ENCODE peak calls at places on chromosomes 11 and 22, in ten cellular contexts. K is fibroblast of villous mesenchyme; C is heart left ventricle; E is CD4-positive, alpha-beta T cell; Z is psoas muscle; V is left lung; R is HFF-Myc; Y is neural crest cell; P is endothelial cell; X is DND-41. G is an unnamed sample.

GRCh38 chr11:125348704-125349635 is 147.1 kb downstream of the FEZ1 start:
- DNase-seq in K (peak; percentile 28), C (peak; percentile 56), E (no peak), Z (peak; percentile 75), V (no peak), R (no peak), Y (peak; percentile 95), P (peak; percentile 84), X (peak; percentile 52), G (peak; percentile 31)

GRCh38 chr11:126567419-126567818 is 211.9 kb downstream of the ST3GAL4 start:
- DNase-seq in K (no peak), C (no peak), E (no peak), Z (no peak), V (no peak), R (no peak), Y (no peak), P (no peak), X (no peak), G (no peak)

GRCh38 chr11:19498986-19499669 is 213.5 kb upstream of the NAV2 start:
- DNase-seq in K (peak; percentile 17), C (no peak), E (no peak), Z (no peak), V (no peak), R (no peak), Y (no peak), P (no peak), X (no peak), G (no peak)

GRCh38 chr22:41822289-41823057 is 10.4 kb upstream of the SREBF2 start:
- DNase-seq in K (peak; percentile 71), C (no peak), E (no peak), Z (no peak), V (no peak), R (peak; percentile 52), Y (no peak), P (no peak), X (peak; percentile 29), G (no peak)

GRCh38 chr11:87316491-87316890 is 278.8 kb downstream of the TMEM135 start:
- DNase-seq in K (no peak), C (no peak), E (no peak), Z (no peak), V (no peak), R (no peak), Y (no peak), P (no peak), X (no peak), G (no peak)

GRCh38 chr11:63768232-63769043 is at the start of gene ZFTA:
- DNase-seq in K (peak; percentile 67), C (peak; percentile 76), E (peak; percentile 21), Z (peak; percentile 80), V (peak; percentile 70), R (no peak), Y (peak; percentile 83), P (peak; percentile 83), X (peak; percentile 75), G (peak; percentile 80)

GRCh38 chr11:59152312-59152967 is 9.8 kb downstream of the FAM111A start:
- DNase-seq in K (no peak), C (no peak), E (no peak), Z (no peak), V (no peak), R (no peak), Y (no peak), P (no peak), X (no peak), G (no peak)

GRCh38 chr11:73143126-73143838 is 1.2 kb upstream of the FCHSD2 start:
- DNase-seq in K (peak; percentile 61), C (no peak), E (no peak), Z (no peak), V (no peak), R (no peak), Y (no peak), P (no peak), X (no peak), G (no peak)

GRCh38 chr11:70883973-70884688 is 368.2 kb downstream of the SHANK2 start:
- DNase-seq in K (peak; percentile 26), C (peak; percentile 34), E (no peak), Z (no peak), V (no peak), R (no peak), Y (no peak), P (no peak), X (no peak), G (no peak)

GRCh38 chr11:117197516-117198456 is 1.4 kb upstream of the TAGLN start:
- DNase-seq in K (no peak), C (no peak), E (no peak), Z (peak; percentile 48), V (peak; percentile 34), R (no peak), Y (peak; percentile 31), P (peak; percentile 69), X (no peak), G (no peak)

GRCh38 chr11:83392556-83392955 is 106.4 kb upstream of the CCDC90B start:
- DNase-seq in K (no peak), C (no peak), E (no peak), Z (no peak), V (no peak), R (no peak), Y (no peak), P (no peak), X (no peak), G (no peak)

GRCh38 chr22:37088750-37089408 is 20.6 kb downstream of the TMPRSS6 start:
- DNase-seq in K (no peak), C (no peak), E (no peak), Z (no peak), V (no peak), R (no peak), Y (no peak), P (no peak), X (no peak), G (no peak)

GRCh38 chr22:48689206-48689605 is 1138.5 kb downstream of the BRD1 start:
- DNase-seq in K (no peak), C (no peak), E (no peak), Z (peak; percentile 14), V (no peak), R (no peak), Y (no peak), P (no peak), X (no peak), G (no peak)

GRCh38 chr11:130527648-130528300 is 79.3 kb downstream of the ADAMTS15 start:
- DNase-seq in K (peak; percentile 87), C (peak; percentile 51), E (no peak), Z (no peak), V (no peak), R (no peak), Y (no peak), P (peak; percentile 22), X (no peak), G (no peak)

GRCh38 chr11:102421262-102421661 is 31.3 kb downstream of the TMEM123 start:
- DNase-seq in K (no peak), C (no peak), E (no peak), Z (no peak), V (no peak), R (no peak), Y (no peak), P (no peak), X (peak; percentile 51), G (no peak)

GRCh38 chr11:83736689-83737088 is 450.5 kb upstream of the CCDC90B start:
- DNase-seq in K (no peak), C (no peak), E (no peak), Z (no peak), V (no peak), R (no peak), Y (no peak), P (no peak), X (no peak), G (no peak)

GRCh38 chr11:27718346-27718852 is 18.1 kb upstream of the BDNF start:
- DNase-seq in K (peak; percentile 97), C (no peak), E (no peak), Z (no peak), V (no peak), R (no peak), Y (peak; percentile 42), P (peak; percentile 24), X (no peak), G (no peak)

DNA sequence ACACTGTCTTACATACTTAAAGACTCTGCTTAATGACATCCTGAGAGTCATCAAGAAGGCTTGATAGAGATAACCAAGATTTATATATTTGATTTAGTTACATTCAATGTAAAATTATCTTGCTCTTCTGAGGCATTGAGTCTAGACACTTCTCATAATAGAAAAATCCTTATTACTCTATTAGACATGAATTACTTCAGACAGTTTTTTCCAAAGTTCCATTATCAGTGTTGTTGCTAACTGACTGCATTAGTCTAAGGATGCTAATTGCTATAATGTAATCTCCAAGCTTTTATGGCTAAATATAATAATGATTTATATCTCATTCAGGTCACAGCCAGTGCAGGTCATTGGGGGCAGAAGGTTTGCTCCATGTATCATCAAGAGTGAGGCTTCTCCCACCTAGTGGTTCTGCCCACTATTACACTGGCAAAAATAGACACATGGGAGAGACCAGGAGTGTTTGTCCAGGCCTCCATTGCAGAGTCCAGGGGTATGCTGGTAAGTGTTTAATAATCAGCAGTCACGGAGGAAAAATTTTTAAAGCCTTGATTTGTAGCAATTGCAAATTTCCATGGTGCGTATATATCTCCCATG is 377.2 kb upstream of the DDI1 start:
- DNase-seq in K (peak; percentile 38), C (no peak), E (no peak), Z (no peak), V (no peak), R (no peak), Y (no peak), P (peak; percentile 35), X (no peak), G (no peak)
- TF ChIP-seq CTCF in K (peak; percentile 66), C (no peak), E (no peak), Z (no peak), V (no peak), R (peak; percentile 42), Y (peak; percentile 33), P (peak; percentile 63), X (no peak), G (no peak)

GRCh38 chr11:15006139-15006759 is 34.1 kb upstream of the CALCA start:
- DNase-seq in K (peak; percentile 58), C (no peak), E (no peak), Z (no peak), V (no peak), R (peak; percentile 37), Y (no peak), P (no peak), X (peak; percentile 26), G (no peak)
- TF ChIP-seq CTCF in K (peak; percentile 53), C (no peak), E (peak; percentile 63), Z (peak; percentile 36), V (no peak), R (peak; percentile 35), Y (peak; percentile 69), P (peak; percentile 68), X (peak; percentile 72), G (no peak)

DNA sequence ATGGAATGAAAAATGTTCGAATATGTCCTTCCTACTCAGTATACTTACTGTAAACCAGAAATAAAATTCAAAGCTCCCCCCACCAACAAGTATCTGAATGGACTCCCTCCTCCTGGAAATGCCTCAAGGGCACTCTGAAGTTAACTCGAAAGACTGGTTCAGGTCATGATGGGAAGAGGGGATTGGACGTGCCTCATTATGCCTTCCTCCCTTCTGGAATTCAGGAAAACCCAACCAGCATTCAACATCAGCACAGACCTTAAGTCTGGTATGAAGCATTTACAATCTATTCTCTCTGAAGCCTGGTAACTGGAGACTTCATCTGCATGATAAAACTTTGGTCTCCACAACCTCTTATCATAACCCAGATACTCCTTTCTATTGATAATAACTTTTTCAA is 428.3 kb upstream of the RAG2 start:
- DNase-seq in K (no peak), C (no peak), E (no peak), Z (no peak), V (no peak), R (no peak), Y (no peak), P (no peak), X (no peak), G (no peak)
- TF ChIP-seq CTCF in K (no peak), C (no peak), E (no peak), Z (no peak), V (no peak), R (no peak), Y (no peak), P (no peak), X (no peak), G (no peak)

GRCh38 chr11:114026355-114026754 is 33.2 kb upstream of the ZBTB16 start:
- DNase-seq in K (peak; percentile 33), C (no peak), E (no peak), Z (no peak), V (no peak), R (no peak), Y (no peak), P (no peak), X (peak; percentile 25), G (no peak)
- TF ChIP-seq CTCF in K (peak; percentile 44), C (no peak), E (peak; percentile 33), Z (no peak), V (no peak), R (peak; percentile 20), Y (peak; percentile 23), P (no peak), X (peak; percentile 33), G (no peak)